ENCODE peak calls at places on chromosomes 7 and 10, in five cellular contexts. One of them, this sample, is unnamed.

GRCh38 chr7:84107259-84107658 is 87.3 kb downstream of the SEMA3A start:
- DNase-seq in H9: no peak
- DNase-seq in cardiac muscle cell: no peak
- DNase-seq in right atrium auricular region: no peak
- DNase-seq in PC-3: no peak
- DNase-seq in this sample: no peak

GRCh38 chr7:153022796-153023592 is 263.4 kb downstream of the ACTR3B start:
- DNase-seq in H9: no peak
- DNase-seq in cardiac muscle cell: no peak
- DNase-seq in right atrium auricular region: no peak
- DNase-seq in PC-3: no peak
- DNase-seq in this sample: no peak

GRCh38 chr7:80216996-80217842 is 82.6 kb downstream of the GNAI1 start:
- DNase-seq in H9: no peak
- DNase-seq in cardiac muscle cell: no peak
- DNase-seq in right atrium auricular region: no peak
- DNase-seq in PC-3: no peak
- DNase-seq in this sample: no peak

GRCh38 chr10:114174462-114175190 is 623 bp upstream of the CCDC186 start:
- DNase-seq in H9: peak; percentile 58
- DNase-seq in cardiac muscle cell: peak; percentile 60
- DNase-seq in right atrium auricular region: peak; percentile 78
- DNase-seq in PC-3: no peak
- DNase-seq in this sample: no peak

GRCh38 chr10:77836299-77836820 is 90.2 kb downstream of the DLG5 start:
- DNase-seq in H9: no peak
- DNase-seq in cardiac muscle cell: peak; percentile 11
- DNase-seq in right atrium auricular region: peak; percentile 86
- DNase-seq in PC-3: peak; percentile 87
- DNase-seq in this sample: peak; percentile 81

GRCh38 chr10:32548208-32548607 is 102.3 kb downstream of the CCDC7 start:
- DNase-seq in H9: no peak
- DNase-seq in cardiac muscle cell: no peak
- DNase-seq in right atrium auricular region: no peak
- DNase-seq in PC-3: peak; percentile 25
- DNase-seq in this sample: no peak

GRCh38 chr7:56175784-56176183 is 59.6 kb upstream of the NUPR2 start:
- DNase-seq in H9: no peak
- DNase-seq in cardiac muscle cell: no peak
- DNase-seq in right atrium auricular region: no peak
- DNase-seq in PC-3: no peak
- DNase-seq in this sample: no peak

GRCh38 chr7:26153823-26154783 is 2.1 kb downstream of the NFE2L3 start:
- DNase-seq in H9: peak; percentile 87
- DNase-seq in cardiac muscle cell: peak; percentile 36
- DNase-seq in right atrium auricular region: no peak
- DNase-seq in PC-3: peak; percentile 84
- DNase-seq in this sample: peak; percentile 38

GRCh38 chr7:27774717-27775328 is 34.9 kb downstream of the TAX1BP1 start:
- DNase-seq in H9: no peak
- DNase-seq in cardiac muscle cell: peak; percentile 70
- DNase-seq in right atrium auricular region: no peak
- DNase-seq in PC-3: peak; percentile 70
- DNase-seq in this sample: no peak

GRCh38 chr7:155222578-155222977 is 75.1 kb upstream of the INSIG1 start:
- DNase-seq in H9: no peak
- DNase-seq in cardiac muscle cell: no peak
- DNase-seq in right atrium auricular region: no peak
- DNase-seq in PC-3: no peak
- DNase-seq in this sample: peak; percentile 14

GRCh38 chr10:28970231-28970630 is 292.9 kb downstream of the BAMBI start:
- DNase-seq in H9: no peak
- DNase-seq in cardiac muscle cell: peak; percentile 77
- DNase-seq in right atrium auricular region: no peak
- DNase-seq in PC-3: no peak
- DNase-seq in this sample: no peak

GRCh38 chr10:22491931-22492615 is 146.8 kb downstream of the SPAG6 start:
- DNase-seq in H9: no peak
- DNase-seq in cardiac muscle cell: no peak
- DNase-seq in right atrium auricular region: no peak
- DNase-seq in PC-3: no peak
- DNase-seq in this sample: no peak

GRCh38 chr7:131234719-131235488 is 92.8 kb upstream of the MKLN1 start:
- DNase-seq in H9: no peak
- DNase-seq in cardiac muscle cell: peak; percentile 22
- DNase-seq in right atrium auricular region: no peak
- DNase-seq in PC-3: no peak
- DNase-seq in this sample: no peak

GRCh38 chr10:29840516-29841276 is 205.9 kb upstream of the SVIL start:
- DNase-seq in H9: no peak
- DNase-seq in cardiac muscle cell: no peak
- DNase-seq in right atrium auricular region: no peak
- DNase-seq in PC-3: no peak
- DNase-seq in this sample: peak; percentile 66

GRCh38 chr7:154892459-154892858 is 110.5 kb downstream of the PAXIP1 start:
- DNase-seq in H9: peak; percentile 83
- DNase-seq in cardiac muscle cell: no peak
- DNase-seq in right atrium auricular region: no peak
- DNase-seq in PC-3: no peak
- DNase-seq in this sample: no peak

GRCh38 chr7:41182782-41183181 is 520.1 kb downstream of the INHBA start:
- DNase-seq in H9: no peak
- DNase-seq in cardiac muscle cell: no peak
- DNase-seq in right atrium auricular region: no peak
- DNase-seq in PC-3: no peak
- DNase-seq in this sample: no peak

GRCh38 chr10:101818958-101819633 is 852 bp upstream of the OGA start:
- DNase-seq in H9: no peak
- DNase-seq in cardiac muscle cell: no peak
- DNase-seq in right atrium auricular region: no peak
- DNase-seq in PC-3: peak; percentile 14
- DNase-seq in this sample: no peak

GRCh38 chr10:94361161-94361794 is 1.5 kb downstream of the NOC3L start:
- DNase-seq in H9: no peak
- DNase-seq in cardiac muscle cell: peak; percentile 25
- DNase-seq in right atrium auricular region: no peak
- DNase-seq in PC-3: peak; percentile 53
- DNase-seq in this sample: peak; percentile 31

GRCh38 chr7:131012477-131013031 is 278.5 kb upstream of the KLF14 start:
- DNase-seq in H9: no peak
- DNase-seq in cardiac muscle cell: no peak
- DNase-seq in right atrium auricular region: no peak
- DNase-seq in PC-3: no peak
- DNase-seq in this sample: no peak

GRCh38 chr10:73591935-73592699 is 975 bp upstream of the USP54 start:
- DNase-seq in H9: peak; percentile 90
- DNase-seq in cardiac muscle cell: peak; percentile 58
- DNase-seq in right atrium auricular region: peak; percentile 65
- DNase-seq in PC-3: peak; percentile 95
- DNase-seq in this sample: peak; percentile 89

GRCh38 chr10:11020026-11020820 is 2.6 kb downstream of the CELF2 start:
- DNase-seq in H9: no peak
- DNase-seq in cardiac muscle cell: no peak
- DNase-seq in right atrium auricular region: no peak
- DNase-seq in PC-3: no peak
- DNase-seq in this sample: no peak

GRCh38 chr7:81852701-81853100 is 82.9 kb upstream of the HGF start:
- DNase-seq in H9: no peak
- DNase-seq in cardiac muscle cell: no peak
- DNase-seq in right atrium auricular region: no peak
- DNase-seq in PC-3: no peak
- DNase-seq in this sample: no peak

GRCh38 chr10:118259288-118259906 is 82.7 kb downstream of the FAM204A start:
- DNase-seq in H9: peak; percentile 71
- DNase-seq in cardiac muscle cell: peak; percentile 24
- DNase-seq in right atrium auricular region: no peak
- DNase-seq in PC-3: peak; percentile 12
- DNase-seq in this sample: peak; percentile 56

GRCh38 chr7:40798612-40799011 is 663.8 kb downstream of the SUGCT start:
- DNase-seq in H9: no peak
- DNase-seq in cardiac muscle cell: no peak
- DNase-seq in right atrium auricular region: no peak
- DNase-seq in PC-3: no peak
- DNase-seq in this sample: no peak

GRCh38 chr7:70776627-70777101 is 355.3 kb upstream of the GALNT17 start:
- DNase-seq in H9: no peak
- DNase-seq in cardiac muscle cell: peak; percentile 58
- DNase-seq in right atrium auricular region: no peak
- DNase-seq in PC-3: no peak
- DNase-seq in this sample: no peak

GRCh38 chr7:150733734-150734095 is 3.5 kb upstream of the GIMAP5 start:
- DNase-seq in H9: no peak
- DNase-seq in cardiac muscle cell: no peak
- DNase-seq in right atrium auricular region: no peak
- DNase-seq in PC-3: no peak
- DNase-seq in this sample: no peak
- H3K27ac ChIP-seq in H9: no peak overlapping the region
- H3K27ac ChIP-seq in cardiac muscle cell: no peak overlapping the region
- H3K27ac ChIP-seq in right atrium auricular region: no peak overlapping the region
- H3K27ac ChIP-seq in PC-3: no peak overlapping the region
- H3K27ac ChIP-seq in this sample: peak overlapping the region; percentile 68

GRCh38 chr7:158266426-158266816 is 321.2 kb downstream of the PTPRN2 start:
- DNase-seq in H9: no peak
- DNase-seq in cardiac muscle cell: no peak
- DNase-seq in right atrium auricular region: no peak
- DNase-seq in PC-3: no peak
- DNase-seq in this sample: no peak
- H3K9me3 ChIP-seq in H9: no peaks in the 10 kb centered on the region
- H3K9me3 ChIP-seq in cardiac muscle cell: no peaks in the 10 kb centered on the region
- H3K9me3 ChIP-seq in right atrium auricular region: no peaks in the 10 kb centered on the region
- H3K9me3 ChIP-seq in PC-3: no peaks in the 10 kb centered on the region
- H3K9me3 ChIP-seq in this sample: no peaks in the 10 kb centered on the region

DNA sequence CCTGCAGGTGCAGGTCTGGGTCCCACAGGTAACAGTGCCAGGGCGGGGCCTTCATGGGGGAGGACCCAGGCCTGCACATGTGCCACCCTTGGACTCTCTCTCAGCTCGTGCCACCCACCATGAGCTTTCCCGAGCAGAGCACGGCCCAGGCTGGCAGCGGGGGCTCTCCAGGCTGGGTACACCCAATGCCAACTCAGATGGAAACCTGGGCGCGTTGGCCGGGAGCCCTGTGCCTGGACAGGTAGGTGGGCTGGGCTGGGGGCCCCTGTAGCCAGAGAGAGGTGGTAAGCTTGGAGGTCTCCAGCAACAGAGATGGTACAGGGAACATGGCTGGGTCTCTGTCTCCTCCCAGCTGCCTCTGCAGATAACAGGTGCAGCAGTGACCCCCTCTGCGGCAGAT is 69.9 kb upstream of the ADARB2 start:
- DNase-seq in H9: no peak
- DNase-seq in cardiac muscle cell: no peak
- DNase-seq in right atrium auricular region: no peak
- DNase-seq in PC-3: no peak
- DNase-seq in this sample: no peak
- H3K27me3 ChIP-seq in H9: no peaks in the 10 kb centered on the region
- H3K27me3 ChIP-seq in cardiac muscle cell: no peaks in the 10 kb centered on the region
- H3K27me3 ChIP-seq in right atrium auricular region: no peaks in the 10 kb centered on the region
- H3K27me3 ChIP-seq in PC-3: no peaks in the 10 kb centered on the region
- H3K27me3 ChIP-seq in this sample: no peaks in the 10 kb centered on the region

GRCh38 chr7:148726385-148726784 is 27.7 kb downstream of the CUL1 start:
- DNase-seq in H9: no peak
- DNase-seq in cardiac muscle cell: no peak
- DNase-seq in right atrium auricular region: no peak
- DNase-seq in PC-3: no peak
- DNase-seq in this sample: no peak
- H3K27ac ChIP-seq in H9: no peak overlapping the region
- H3K27ac ChIP-seq in cardiac muscle cell: no peak overlapping the region
- H3K27ac ChIP-seq in right atrium auricular region: no peak overlapping the region
- H3K27ac ChIP-seq in PC-3: no peak overlapping the region
- H3K27ac ChIP-seq in this sample: no peak overlapping the region

GRCh38 chr7:30983042-30983913 is 19.5 kb downstream of the GHRHR start:
- DNase-seq in H9: peak; percentile 95
- DNase-seq in cardiac muscle cell: peak; percentile 86
- DNase-seq in right atrium auricular region: peak; percentile 88
- DNase-seq in PC-3: peak; percentile 89
- DNase-seq in this sample: peak; percentile 56
- H3K9me3 ChIP-seq in H9: no peaks in the 10 kb centered on the region
- H3K9me3 ChIP-seq in cardiac muscle cell: no peaks in the 10 kb centered on the region
- H3K9me3 ChIP-seq in right atrium auricular region: no peaks in the 10 kb centered on the region
- H3K9me3 ChIP-seq in PC-3: no peaks in the 10 kb centered on the region
- H3K9me3 ChIP-seq in this sample: no peaks in the 10 kb centered on the region